ENCODE peak calls at places on chromosomes 16 and 17, in ten cellular contexts. F, N, Z, L, A, D, E, Y, P and H are unnamed samples.

GRCh38 chr16:89700100-89700648 is 1.3 kb downstream of the SPATA2L start:
- DNase-seq in F (peak; percentile 99), N (peak; percentile 99), Z (peak; percentile 100), L (peak; percentile 98), A (peak; percentile 99), D (peak; percentile 100), E (peak; percentile 100), Y (peak; percentile 93), P (peak; percentile 98), H (peak; percentile 94)

GRCh38 chr17:15409721-15410247 is 57.6 kb downstream of the CDRT4 start:
- DNase-seq in F (peak; percentile 37), N (peak; percentile 47), Z (no peak), L (peak; percentile 84), A (peak; percentile 81), D (peak; percentile 83), E (no peak), Y (peak; percentile 59), P (peak; percentile 97), H (peak; percentile 65)

GRCh38 chr17:17500999-17501605 is 4.9 kb upstream of the RASD1 start:
- DNase-seq in F (no peak), N (no peak), Z (peak; percentile 42), L (no peak), A (no peak), D (no peak), E (peak; percentile 64), Y (no peak), P (no peak), H (peak; percentile 10)

GRCh38 chr17:50361561-50362480 is 11.2 kb downstream of the MRPL27 start:
- DNase-seq in F (no peak), N (no peak), Z (no peak), L (peak; percentile 79), A (peak; percentile 78), D (peak; percentile 75), E (peak; percentile 67), Y (peak; percentile 39), P (peak; percentile 76), H (peak; percentile 63)

GRCh38 chr17:3687949-3688614 is 7.9 kb downstream of the P2RX5 start:
- DNase-seq in F (no peak), N (no peak), Z (peak; percentile 62), L (no peak), A (no peak), D (no peak), E (no peak), Y (no peak), P (no peak), H (no peak)

GRCh38 chr17:574061-574460 is 140.6 kb downstream of the VPS53 start:
- DNase-seq in F (peak; percentile 49), N (no peak), Z (no peak), L (no peak), A (no peak), D (peak; percentile 71), E (no peak), Y (no peak), P (peak; percentile 51), H (no peak)

GRCh38 chr17:8237175-8237574 is 10.7 kb downstream of the CTC1 start:
- DNase-seq in F (no peak), N (no peak), Z (no peak), L (no peak), A (no peak), D (no peak), E (no peak), Y (no peak), P (no peak), H (no peak)

GRCh38 chr17:20206591-20206990 is 197.4 kb downstream of the SPECC1 start:
- DNase-seq in F (no peak), N (no peak), Z (no peak), L (peak; percentile 91), A (no peak), D (no peak), E (no peak), Y (no peak), P (peak; percentile 85), H (peak; percentile 90)

GRCh38 chr16:27245276-27246231 is 23.0 kb downstream of the NSMCE1 start:
- DNase-seq in F (no peak), N (no peak), Z (peak; percentile 86), L (peak; percentile 83), A (peak; percentile 60), D (peak; percentile 89), E (no peak), Y (no peak), P (peak; percentile 96), H (peak; percentile 96)

GRCh38 chr16:50718061-50718760 is 23.7 kb upstream of the CYLD start:
- DNase-seq in F (no peak), N (no peak), Z (no peak), L (no peak), A (no peak), D (peak; percentile 41), E (no peak), Y (no peak), P (no peak), H (no peak)

GRCh38 chr17:4560837-4561241 is 462 bp upstream of the GGT6 start:
- DNase-seq in F (no peak), N (no peak), Z (no peak), L (no peak), A (no peak), D (peak; percentile 61), E (peak; percentile 54), Y (no peak), P (peak; percentile 51), H (no peak)

GRCh38 chr17:49965522-49965905 is 3.5 kb upstream of the DLX4 start:
- DNase-seq in F (no peak), N (no peak), Z (no peak), L (no peak), A (no peak), D (no peak), E (no peak), Y (no peak), P (no peak), H (no peak)

GRCh38 chr17:56110463-56111138 is 42.7 kb upstream of the ANKFN1 start:
- DNase-seq in F (no peak), N (no peak), Z (no peak), L (no peak), A (no peak), D (no peak), E (peak; percentile 79), Y (no peak), P (no peak), H (no peak)

GRCh38 chr16:79805621-79806020 is 205.1 kb upstream of the MAF start:
- DNase-seq in F (no peak), N (no peak), Z (no peak), L (no peak), A (no peak), D (no peak), E (no peak), Y (no peak), P (no peak), H (no peak)

GRCh38 chr17:39627170-39627716 is 491 bp downstream of the PPP1R1B start:
- DNase-seq in F (no peak), N (no peak), Z (no peak), L (no peak), A (no peak), D (no peak), E (no peak), Y (no peak), P (no peak), H (no peak)

GRCh38 chr17:39627717-39628516 is 1.2 kb downstream of the PPP1R1B start:
- DNase-seq in F (no peak), N (no peak), Z (no peak), L (no peak), A (no peak), D (no peak), E (peak; percentile 79), Y (no peak), P (no peak), H (no peak)

GRCh38 chr17:39629494-39629880 is 2.7 kb downstream of the PPP1R1B start:
- DNase-seq in F (no peak), N (no peak), Z (no peak), L (no peak), A (no peak), D (no peak), E (peak; percentile 86), Y (no peak), P (no peak), H (no peak)

GRCh38 chr17:39629894-39630293 is 3.1 kb downstream of the PPP1R1B start:
- DNase-seq in F (no peak), N (no peak), Z (no peak), L (no peak), A (no peak), D (no peak), E (no peak), Y (no peak), P (no peak), H (no peak)

GRCh38 chr17:39628655-39629493 is 2.1 kb downstream of the PPP1R1B start:
- DNase-seq in F (no peak), N (no peak), Z (no peak), L (no peak), A (no peak), D (no peak), E (peak; percentile 91), Y (no peak), P (no peak), H (no peak)
- TF ChIP-seq CTCF in F (no peak), N (no peak), Z (no peak), L (no peak), A (no peak), D (no peak), E (no peak), Y (no peak), P (no peak), H (no peak)

DNA sequence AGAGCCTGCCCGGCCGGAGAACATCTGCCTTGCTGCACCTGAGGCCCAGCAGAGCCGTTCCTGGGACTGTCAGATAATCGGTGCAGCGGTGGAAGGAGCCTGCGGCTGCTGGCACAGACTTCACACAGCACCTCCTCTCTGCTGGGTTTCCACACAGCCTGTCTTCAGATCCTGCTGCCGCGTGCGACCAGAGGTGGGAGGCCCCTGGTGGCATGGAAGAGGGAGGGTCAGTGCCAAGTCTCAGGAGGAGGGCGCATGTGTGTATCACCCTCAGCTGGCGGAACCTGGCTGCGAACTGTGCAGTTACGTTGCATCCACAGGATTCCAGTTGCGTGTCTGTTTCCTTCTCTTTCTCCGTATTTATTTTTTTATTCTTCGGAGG is 3.3 kb downstream of the CDK5R1 start:
- DNase-seq in F (no peak), N (no peak), Z (no peak), L (no peak), A (no peak), D (no peak), E (no peak), Y (no peak), P (no peak), H (no peak)
- H3K4me3 ChIP-seq in F (no peak overlapping the region), N (no peak overlapping the region), Z (no peak overlapping the region), L (no peak overlapping the region), A (no peak overlapping the region), D (no peak overlapping the region), E (no peak overlapping the region), Y (peak overlapping the region; percentile 17), P (no peak overlapping the region), H (no peak overlapping the region)

DNA sequence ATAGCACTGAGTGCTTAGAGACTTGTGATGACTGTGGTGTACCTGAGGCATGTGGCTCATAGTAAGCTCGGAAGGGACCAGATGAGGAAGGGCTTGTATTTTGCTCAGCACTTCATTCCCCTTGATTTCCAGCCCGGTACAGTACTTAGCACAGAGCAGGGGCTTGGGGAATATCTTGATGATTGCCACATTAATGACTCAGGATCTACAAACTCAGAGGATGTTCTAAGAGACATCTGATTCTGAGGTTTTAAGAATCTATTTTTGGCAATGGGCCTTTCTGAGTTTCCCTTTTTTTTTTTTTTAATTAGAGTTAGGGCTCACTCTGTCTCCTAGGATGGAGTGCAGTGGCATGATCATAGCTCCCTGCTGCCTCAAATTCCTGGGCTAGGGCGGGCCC is 9.1 kb downstream of the ASPHD1 start:
- DNase-seq in F (no peak), N (no peak), Z (no peak), L (no peak), A (no peak), D (no peak), E (no peak), Y (no peak), P (no peak), H (no peak)
- TF ChIP-seq CTCF in F (no peak), N (no peak), Z (no peak), L (no peak), A (no peak), D (no peak), E (no peak), Y (no peak), P (no peak), H (no peak)

GRCh38 chr16:85029413-85029794 is 1.8 kb downstream of the KIAA0513 start:
- DNase-seq in F (no peak), N (no peak), Z (no peak), L (peak; percentile 87), A (no peak), D (peak; percentile 83), E (no peak), Y (no peak), P (peak; percentile 26), H (peak; percentile 65)
- H3K4me3 ChIP-seq in F (no peak overlapping the region), N (peak overlapping the region; percentile 80), Z (peak overlapping the region; percentile 86), L (peak overlapping the region; percentile 79), A (no peak overlapping the region), D (peak overlapping the region; percentile 72), E (peak overlapping the region; percentile 73), Y (no peak overlapping the region), P (no peak overlapping the region), H (no peak overlapping the region)